ENCODE peak calls at places on chromosome 21, in ten cellular contexts. D, E, K, T, N, R, I, Q, V and H are unnamed samples.

GRCh38 chr21:45112371-45112770 is 38.0 kb downstream of the ADARB1 start:
- DNase-seq in D (no peak), E (no peak), K (no peak), T (no peak), N (peak; percentile 61), R (no peak), I (no peak), Q (no peak), V (peak; percentile 56), H (no peak)

GRCh38 chr21:44916965-44917364 is 3.7 kb downstream of the ITGB2 start:
- DNase-seq in D (no peak), E (no peak), K (no peak), T (no peak), N (no peak), R (no peak), I (no peak), Q (no peak), V (no peak), H (no peak)

GRCh38 chr21:42744520-42745445 is 91.4 kb downstream of the PDE9A start:
- DNase-seq in D (no peak), E (no peak), K (no peak), T (no peak), N (no peak), R (no peak), I (no peak), Q (no peak), V (no peak), H (no peak)

GRCh38 chr21:45365608-45366241 is 39.2 kb upstream of the COL18A1 start:
- DNase-seq in D (no peak), E (no peak), K (no peak), T (no peak), N (no peak), R (no peak), I (no peak), Q (no peak), V (peak; percentile 91), H (no peak)

GRCh38 chr21:34524671-34525601 is 12.9 kb upstream of the KCNE1 start:
- DNase-seq in D (no peak), E (no peak), K (no peak), T (no peak), N (peak; percentile 56), R (no peak), I (no peak), Q (no peak), V (peak; percentile 7), H (no peak)

GRCh38 chr21:26042181-26042876 is 128.2 kb downstream of the APP start:
- DNase-seq in D (no peak), E (no peak), K (no peak), T (no peak), N (no peak), R (no peak), I (no peak), Q (no peak), V (no peak), H (no peak)

GRCh38 chr21:29072873-29073221 is 601 bp downstream of the CCT8 start:
- DNase-seq in D (no peak), E (no peak), K (no peak), T (no peak), N (peak; percentile 28), R (no peak), I (no peak), Q (no peak), V (peak; percentile 35), H (no peak)

GRCh38 chr21:39000496-39000895 is 182.8 kb downstream of the PSMG1 start:
- DNase-seq in D (no peak), E (peak; percentile 64), K (no peak), T (no peak), N (no peak), R (no peak), I (no peak), Q (no peak), V (no peak), H (peak; percentile 63)

GRCh38 chr21:33760641-33761103 is 118.4 kb downstream of the ITSN1 start:
- DNase-seq in D (no peak), E (no peak), K (no peak), T (no peak), N (peak; percentile 45), R (peak; percentile 57), I (no peak), Q (no peak), V (no peak), H (no peak)

GRCh38 chr21:26389971-26390641 is 183.0 kb downstream of the CYYR1 start:
- DNase-seq in D (no peak), E (no peak), K (no peak), T (no peak), N (peak; percentile 50), R (peak; percentile 47), I (no peak), Q (no peak), V (no peak), H (no peak)

GRCh38 chr21:42172596-42173483 is 46.1 kb upstream of the ABCG1 start:
- DNase-seq in D (no peak), E (no peak), K (no peak), T (no peak), N (no peak), R (no peak), I (no peak), Q (peak; percentile 7), V (no peak), H (no peak)

GRCh38 chr21:44443891-44444285 is 11.4 kb upstream of the LRRC3 start:
- DNase-seq in D (no peak), E (no peak), K (no peak), T (no peak), N (no peak), R (no peak), I (no peak), Q (no peak), V (no peak), H (no peak)

GRCh38 chr21:44552681-44553080 is 1.4 kb upstream of the KRTAP10-2 start:
- DNase-seq in D (no peak), E (no peak), K (no peak), T (no peak), N (no peak), R (no peak), I (no peak), Q (no peak), V (no peak), H (no peak)

GRCh38 chr21:32064511-32064910 is 191.7 kb downstream of the HUNK start:
- DNase-seq in D (no peak), E (no peak), K (no peak), T (no peak), N (no peak), R (no peak), I (no peak), Q (no peak), V (no peak), H (no peak)

GRCh38 chr21:33246963-33247362 is 17.2 kb downstream of the IFNAR2 start:
- DNase-seq in D (no peak), E (no peak), K (no peak), T (no peak), N (no peak), R (no peak), I (no peak), Q (no peak), V (no peak), H (no peak)

GRCh38 chr21:34553199-34553952 is 41.4 kb upstream of the KCNE1 start:
- DNase-seq in D (no peak), E (no peak), K (no peak), T (no peak), N (peak; percentile 81), R (peak; percentile 81), I (no peak), Q (no peak), V (no peak), H (no peak)

GRCh38 chr21:34027727-34028461 is 45.5 kb upstream of the MRPS6 start:
- DNase-seq in D (no peak), E (no peak), K (no peak), T (no peak), N (no peak), R (no peak), I (no peak), Q (no peak), V (no peak), H (no peak)

GRCh38 chr21:29378814-29379213 is 80.1 kb downstream of the BACH1 start:
- DNase-seq in D (no peak), E (no peak), K (no peak), T (no peak), N (no peak), R (no peak), I (no peak), Q (no peak), V (no peak), H (no peak)

GRCh38 chr21:16309250-16309971 is 579.6 kb downstream of the USP25 start:
- DNase-seq in D (no peak), E (no peak), K (no peak), T (no peak), N (no peak), R (no peak), I (no peak), Q (no peak), V (no peak), H (no peak)

GRCh38 chr21:29130234-29130993 is at the start of gene MAP3K7CL:
- DNase-seq in D (no peak), E (no peak), K (no peak), T (no peak), N (peak; percentile 96), R (peak; percentile 99), I (no peak), Q (no peak), V (peak; percentile 97), H (no peak)

GRCh38 chr21:31870472-31870871 is 2.3 kb upstream of the HUNK start:
- DNase-seq in D (no peak), E (no peak), K (no peak), T (no peak), N (no peak), R (no peak), I (no peak), Q (no peak), V (no peak), H (no peak)

GRCh38 chr21:42056468-42056867 is 14.6 kb upstream of the UMODL1 start:
- DNase-seq in D (no peak), E (no peak), K (no peak), T (no peak), N (peak; percentile 11), R (no peak), I (no peak), Q (no peak), V (no peak), H (no peak)

GRCh38 chr21:37673801-37674575 is 242.3 kb downstream of the KCNJ6 start:
- DNase-seq in D (no peak), E (no peak), K (no peak), T (no peak), N (no peak), R (no peak), I (no peak), Q (no peak), V (no peak), H (no peak)

GRCh38 chr21:42212261-42212660 is 6.7 kb upstream of the ABCG1 start:
- DNase-seq in D (no peak), E (no peak), K (no peak), T (no peak), N (no peak), R (no peak), I (no peak), Q (no peak), V (no peak), H (no peak)

GRCh38 chr21:37087188-37087587 is 14.1 kb downstream of the TTC3 start:
- DNase-seq in D (no peak), E (no peak), K (no peak), T (no peak), N (peak; percentile 10), R (peak; percentile 24), I (no peak), Q (no peak), V (peak; percentile 35), H (no peak)

GRCh38 chr21:45869121-45870007 is 112.2 kb upstream of the COL6A1 start:
- DNase-seq in D (no peak), E (no peak), K (no peak), T (no peak), N (peak; percentile 65), R (peak; percentile 46), I (no peak), Q (no peak), V (no peak), H (no peak)

GRCh38 chr21:44949161-44950015 is 9.6 kb downstream of the SLX9 start:
- DNase-seq in D (no peak), E (peak; percentile 87), K (peak; percentile 76), T (peak; percentile 86), N (peak; percentile 84), R (no peak), I (peak; percentile 51), Q (peak; percentile 89), V (peak; percentile 59), H (peak; percentile 87)